ENCODE peak calls at places on chromosome 9, in four cellular contexts. One of them, this sample, is unnamed.

GRCh38 chr9:111678293-111678692 is 16.9 kb downstream of the GNG10 start:
- DNase-seq in stimulated activated CD8-positive, alpha-beta memory T cell treated with anti-CD3 and anti-CD28 coated beads, Interleukin-7, amount 100 ng/mL, for 4 hours: no peak
- DNase-seq in RWPE1: no peak
- DNase-seq in neural crest cell: no peak
- DNase-seq in this sample: no peak

GRCh38 chr9:82604947-82605656 is 457.8 kb downstream of the RASEF start:
- DNase-seq in stimulated activated CD8-positive, alpha-beta memory T cell treated with anti-CD3 and anti-CD28 coated beads, Interleukin-7, amount 100 ng/mL, for 4 hours: no peak
- DNase-seq in RWPE1: no peak
- DNase-seq in neural crest cell: no peak
- DNase-seq in this sample: no peak

GRCh38 chr9:121222524-121223171 is 21.0 kb upstream of the RAB14 start:
- DNase-seq in stimulated activated CD8-positive, alpha-beta memory T cell treated with anti-CD3 and anti-CD28 coated beads, Interleukin-7, amount 100 ng/mL, for 4 hours: no peak
- DNase-seq in RWPE1: peak
- DNase-seq in neural crest cell: no peak
- DNase-seq in this sample: peak

GRCh38 chr9:95131023-95131943 is 186.2 kb downstream of the FANCC start:
- DNase-seq in stimulated activated CD8-positive, alpha-beta memory T cell treated with anti-CD3 and anti-CD28 coated beads, Interleukin-7, amount 100 ng/mL, for 4 hours: no peak
- DNase-seq in RWPE1: peak
- DNase-seq in neural crest cell: peak
- DNase-seq in this sample: peak

GRCh38 chr9:107971241-107971640 is 481.7 kb upstream of the KLF4 start:
- DNase-seq in stimulated activated CD8-positive, alpha-beta memory T cell treated with anti-CD3 and anti-CD28 coated beads, Interleukin-7, amount 100 ng/mL, for 4 hours: no peak
- DNase-seq in RWPE1: no peak
- DNase-seq in neural crest cell: no peak
- DNase-seq in this sample: no peak

GRCh38 chr9:69157751-69158466 is 16.2 kb upstream of the TJP2 start:
- DNase-seq in stimulated activated CD8-positive, alpha-beta memory T cell treated with anti-CD3 and anti-CD28 coated beads, Interleukin-7, amount 100 ng/mL, for 4 hours: no peak
- DNase-seq in RWPE1: peak
- DNase-seq in neural crest cell: no peak
- DNase-seq in this sample: no peak

GRCh38 chr9:98922721-98923435 is 20.8 kb upstream of the COL15A1 start:
- DNase-seq in stimulated activated CD8-positive, alpha-beta memory T cell treated with anti-CD3 and anti-CD28 coated beads, Interleukin-7, amount 100 ng/mL, for 4 hours: no peak
- DNase-seq in RWPE1: no peak
- DNase-seq in neural crest cell: no peak
- DNase-seq in this sample: no peak

GRCh38 chr9:130159814-130160670 is 12.2 kb upstream of the NCS1 start:
- DNase-seq in stimulated activated CD8-positive, alpha-beta memory T cell treated with anti-CD3 and anti-CD28 coated beads, Interleukin-7, amount 100 ng/mL, for 4 hours: no peak
- DNase-seq in RWPE1: no peak
- DNase-seq in neural crest cell: no peak
- DNase-seq in this sample: no peak

GRCh38 chr9:35579130-35579529 is 25.9 kb upstream of the TESK1 start:
- DNase-seq in stimulated activated CD8-positive, alpha-beta memory T cell treated with anti-CD3 and anti-CD28 coated beads, Interleukin-7, amount 100 ng/mL, for 4 hours: no peak
- DNase-seq in RWPE1: no peak
- DNase-seq in neural crest cell: no peak
- DNase-seq in this sample: no peak

GRCh38 chr9:73441890-73442818 is 290.5 kb downstream of the ANXA1 start:
- DNase-seq in stimulated activated CD8-positive, alpha-beta memory T cell treated with anti-CD3 and anti-CD28 coated beads, Interleukin-7, amount 100 ng/mL, for 4 hours: no peak
- DNase-seq in RWPE1: no peak
- DNase-seq in neural crest cell: no peak
- DNase-seq in this sample: no peak